ENCODE peak calls at places on chromosome 2, in eight cellular contexts. L is nephron progenitor cell; A is Peyer's patch; S is NCI-H460; I is activated naive CD4-positive, alpha-beta T cell; V is GDM1; D is globus pallidus; J is cardiac septum. M is an unnamed sample.

GRCh38 chr2:134189009-134189717 is 64.7 kb upstream of the MGAT5 start:
- DNase-seq in L (no peak), A (no peak), S (no peak), I (no peak), V (no peak), D (no peak), J (no peak), M (no peak)

GRCh38 chr2:235908826-235909225 is 259.4 kb downstream of the GBX2 start:
- DNase-seq in L (no peak), A (no peak), S (no peak), I (no peak), V (no peak), D (no peak), J (no peak), M (no peak)

GRCh38 chr2:64283015-64283570 is 138.9 kb upstream of the PELI1 start:
- DNase-seq in L (no peak), A (no peak), S (no peak), I (no peak), V (no peak), D (no peak), J (no peak), M (no peak)

GRCh38 chr2:190637331-190637734 is 11.6 kb upstream of the NAB1 start:
- DNase-seq in L (no peak), A (no peak), S (no peak), I (no peak), V (no peak), D (no peak), J (no peak), M (no peak)

GRCh38 chr2:232543491-232543890 is 4.0 kb downstream of the CHRNG start:
- DNase-seq in L (no peak), A (peak; percentile 46), S (no peak), I (no peak), V (no peak), D (no peak), J (no peak), M (no peak)

GRCh38 chr2:73877071-73877802 is 15.6 kb upstream of the ACTG2 start:
- DNase-seq in L (no peak), A (no peak), S (no peak), I (no peak), V (no peak), D (peak; percentile 13), J (no peak), M (no peak)

GRCh38 chr2:235779444-235779896 is 285.6 kb downstream of the AGAP1 start:
- DNase-seq in L (peak; percentile 85), A (peak; percentile 81), S (peak; percentile 72), I (no peak), V (peak; percentile 17), D (peak; percentile 47), J (no peak), M (peak; percentile 68)

GRCh38 chr2:38709515-38710194 is 41.5 kb downstream of the SRSF7 start:
- DNase-seq in L (no peak), A (no peak), S (no peak), I (no peak), V (no peak), D (no peak), J (no peak), M (no peak)

GRCh38 chr2:171652411-171652775 is 34.9 kb upstream of the DYNC1I2 start:
- DNase-seq in L (no peak), A (no peak), S (no peak), I (no peak), V (no peak), D (no peak), J (no peak), M (no peak)

GRCh38 chr2:120685403-120686297 is 50.0 kb upstream of the GLI2 start:
- DNase-seq in L (no peak), A (no peak), S (no peak), I (no peak), V (no peak), D (no peak), J (no peak), M (no peak)

GRCh38 chr2:141438536-141438935 is 692.3 kb downstream of the LRP1B start:
- DNase-seq in L (no peak), A (no peak), S (no peak), I (no peak), V (no peak), D (no peak), J (no peak), M (no peak)

GRCh38 chr2:13681936-13682335 is 950.6 kb upstream of the LRATD1 start:
- DNase-seq in L (no peak), A (no peak), S (no peak), I (no peak), V (peak; percentile 37), D (no peak), J (no peak), M (no peak)

GRCh38 chr2:237254911-237255578 is 158.9 kb downstream of the COL6A3 start:
- DNase-seq in L (no peak), A (no peak), S (no peak), I (no peak), V (no peak), D (no peak), J (no peak), M (no peak)

GRCh38 chr2:173935305-173935704 is 29.9 kb downstream of the SP3 start:
- DNase-seq in L (no peak), A (no peak), S (no peak), I (no peak), V (no peak), D (no peak), J (no peak), M (no peak)

GRCh38 chr2:127829845-127830246 is 18.9 kb upstream of the WDR33 start:
- DNase-seq in L (no peak), A (no peak), S (no peak), I (no peak), V (no peak), D (no peak), J (no peak), M (no peak)

GRCh38 chr2:181174880-181175590 is 194.6 kb downstream of the UBE2E3 start:
- DNase-seq in L (no peak), A (no peak), S (no peak), I (no peak), V (no peak), D (no peak), J (no peak), M (no peak)

GRCh38 chr2:164069542-164069941 is 333.7 kb upstream of the FIGN start:
- DNase-seq in L (no peak), A (no peak), S (no peak), I (no peak), V (no peak), D (no peak), J (no peak), M (no peak)

GRCh38 chr2:190267302-190267701 is 52.3 kb downstream of the HIBCH start:
- DNase-seq in L (no peak), A (no peak), S (no peak), I (no peak), V (no peak), D (no peak), J (no peak), M (peak; percentile 7)

GRCh38 chr2:138829326-138829725 is 49.1 kb upstream of the NXPH2 start:
- DNase-seq in L (peak; percentile 73), A (no peak), S (peak; percentile 61), I (no peak), V (no peak), D (peak; percentile 39), J (no peak), M (peak; percentile 64)

GRCh38 chr2:217279571-217279970 is 419.7 kb upstream of the TNP1 start:
- DNase-seq in L (no peak), A (no peak), S (peak; percentile 11), I (no peak), V (no peak), D (no peak), J (no peak), M (no peak)

GRCh38 chr2:205898744-205899143 is 187.2 kb downstream of the INO80D start:
- DNase-seq in L (no peak), A (no peak), S (no peak), I (no peak), V (no peak), D (no peak), J (no peak), M (no peak)

GRCh38 chr2:47225061-47225783 is 70.1 kb upstream of the STPG4 start:
- DNase-seq in L (no peak), A (peak; percentile 73), S (no peak), I (no peak), V (no peak), D (no peak), J (peak; percentile 90), M (peak; percentile 97)

GRCh38 chr2:135411646-135412045 is 119.4 kb downstream of the ZRANB3 start:
- DNase-seq in L (no peak), A (no peak), S (no peak), I (no peak), V (no peak), D (no peak), J (no peak), M (no peak)

GRCh38 chr2:173101687-173102086 is 26.0 kb downstream of the MAP3K20 start:
- DNase-seq in L (no peak), A (no peak), S (no peak), I (no peak), V (no peak), D (no peak), J (no peak), M (no peak)

GRCh38 chr2:96580771-96581170 is 44.2 kb downstream of the ARID5A start:
- DNase-seq in L (peak; percentile 17), A (no peak), S (no peak), I (no peak), V (no peak), D (no peak), J (no peak), M (peak; percentile 46)

GRCh38 chr2:128342550-128342949 is 23.9 kb upstream of the HS6ST1 start:
- DNase-seq in L (no peak), A (no peak), S (no peak), I (no peak), V (no peak), D (no peak), J (no peak), M (no peak)

GRCh38 chr2:105919191-105919811 is 174.6 kb downstream of the NCK2 start:
- DNase-seq in L (no peak), A (no peak), S (no peak), I (no peak), V (no peak), D (peak; percentile 62), J (no peak), M (peak; percentile 99)

GRCh38 chr2:239693761-239694415 is 293.1 kb upstream of the HDAC4 start:
- DNase-seq in L (no peak), A (no peak), S (no peak), I (no peak), V (no peak), D (no peak), J (no peak), M (no peak)

GRCh38 chr2:61291851-61292575 is 130.0 kb downstream of the C2orf74 start:
- DNase-seq in L (no peak), A (no peak), S (no peak), I (no peak), V (no peak), D (no peak), J (no peak), M (no peak)